ENCODE peak calls at places on chromosome 15, in eight cellular contexts. R is ovary, D is upper lobe of left lung, Q is stomach, A is SK-N-SH, G is HepG2, P is transverse colon, W is sigmoid colon. I is an unnamed sample.

GRCh38 chr15:95169701-95170459 is 938.5 kb downstream of the MCTP2 start:
- DNase-seq in A (no peak), W (peak), D (peak), Q (peak), P (peak), G (no peak), R (no peak), I (no peak)

GRCh38 chr15:38868326-38869114 is 303.9 kb upstream of the RASGRP1 start:
- DNase-seq in R (no peak), Q (peak), D (no peak), G (peak), P (peak), A (no peak), W (peak), I (no peak)

GRCh38 chr15:65956307-65956706 is 87.0 kb downstream of the RAB11A start:
- DNase-seq in R (no peak), G (no peak), W (no peak), P (no peak), A (no peak), Q (no peak), D (no peak), I (no peak)

GRCh38 chr15:58931985-58932384 is 1.5 kb downstream of the SLTM start:
- DNase-seq in W (no peak), G (peak), A (peak), D (no peak), Q (peak), R (no peak), P (peak), I (no peak)

GRCh38 chr15:41607033-41607432 is 48.0 kb downstream of the TYRO3 start:
- DNase-seq in W (no peak), G (no peak), A (no peak), P (no peak), R (no peak), D (no peak), Q (no peak), I (no peak)

GRCh38 chr15:100869151-100869999 is 10.3 kb upstream of the ALDH1A3 start:
- DNase-seq in R (no peak), D (no peak), A (peak), P (no peak), Q (no peak), G (no peak), W (no peak), I (no peak)

GRCh38 chr15:51621917-51622268 is 678 bp downstream of the DMXL2 start:
- DNase-seq in R (peak), G (peak), Q (peak), W (peak), D (peak), A (peak), P (peak), I (no peak)

GRCh38 chr15:74988007-74988800 is 7.2 kb upstream of the SCAMP5 start:
- DNase-seq in W (no peak), D (no peak), R (peak), P (peak), G (peak), A (peak), Q (peak), I (no peak)

GRCh38 chr15:88954431-88955277 is 41.5 kb upstream of the MFGE8 start:
- DNase-seq in D (no peak), A (no peak), W (no peak), R (no peak), G (no peak), P (no peak), Q (no peak), I (no peak)

GRCh38 chr15:77538793-77539487 is 93.8 kb downstream of the LINGO1 start:
- DNase-seq in P (peak), Q (peak), A (no peak), R (no peak), W (peak), D (no peak), G (no peak), I (no peak)
- TF ChIP-seq EP300 in P (no peak), Q (no peak), A (no peak), R (no peak), W (no peak), D (peak), G (no peak), I (no peak)

GRCh38 chr15:63191895-63192603 is 2.6 kb downstream of the RAB8B start:
- DNase-seq in W (no peak), P (peak), G (no peak), D (no peak), R (no peak), A (no peak), Q (no peak), I (no peak)
- TF ChIP-seq EP300 in W (no peak), P (no peak), G (no peak), D (no peak), R (no peak), A (no peak), Q (no peak), I (no peak)

GRCh38 chr15:77632760-77633133 is at the start of gene LINGO1:
- DNase-seq in R (no peak), A (no peak), W (no peak), P (no peak), G (no peak), D (peak), Q (no peak), I (no peak)
- TF ChIP-seq EP300 in R (no peak), A (no peak), W (no peak), P (no peak), G (no peak), D (no peak), Q (no peak), I (no peak)

DNA sequence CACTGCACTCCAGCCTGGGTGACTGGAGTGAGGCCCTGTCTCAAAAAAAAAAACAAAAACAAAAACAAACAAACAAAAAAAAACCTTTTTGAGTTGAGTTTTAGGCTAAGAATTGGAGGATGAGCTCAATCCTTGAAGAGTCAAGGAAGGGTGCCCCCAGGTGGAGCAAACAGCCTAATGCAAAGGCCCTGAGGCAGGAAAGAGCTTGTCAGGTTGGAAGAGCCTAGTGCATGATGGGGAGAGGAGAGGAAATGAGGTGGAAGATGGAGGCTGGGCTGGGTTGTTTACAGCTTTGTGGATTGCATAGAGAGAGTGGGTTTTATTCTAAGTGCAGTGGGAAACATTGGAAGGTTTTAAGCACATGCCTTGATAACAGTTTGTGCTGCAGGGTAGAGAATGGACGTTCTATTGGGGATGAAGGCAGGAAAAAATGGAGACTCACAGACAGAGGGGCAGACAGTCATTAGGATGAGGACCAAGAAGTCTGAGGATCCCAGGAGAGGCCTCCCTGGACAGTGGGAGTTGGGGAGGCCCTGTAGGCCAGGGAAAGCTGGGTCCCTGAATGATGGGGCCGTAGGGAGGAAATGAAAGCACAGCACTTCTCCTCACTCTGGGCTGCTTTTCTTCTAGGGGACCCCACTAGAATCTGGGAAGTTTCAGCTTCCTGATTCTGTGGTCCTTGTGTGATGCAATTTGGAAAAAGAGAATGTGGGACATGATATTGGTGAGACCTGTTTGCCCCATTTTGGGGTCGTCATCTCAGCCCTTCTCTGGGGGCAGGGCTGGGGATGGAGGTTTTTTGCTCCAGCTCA is 1.9 kb upstream of the SNX22 start:
- DNase-seq in A (no peak), R (no peak), W (no peak), D (no peak), G (no peak), Q (no peak), P (no peak), I (no peak)
- TF ChIP-seq EP300 in A (no peak), R (no peak), W (no peak), D (no peak), G (no peak), Q (no peak), P (no peak), I (no peak)

DNA sequence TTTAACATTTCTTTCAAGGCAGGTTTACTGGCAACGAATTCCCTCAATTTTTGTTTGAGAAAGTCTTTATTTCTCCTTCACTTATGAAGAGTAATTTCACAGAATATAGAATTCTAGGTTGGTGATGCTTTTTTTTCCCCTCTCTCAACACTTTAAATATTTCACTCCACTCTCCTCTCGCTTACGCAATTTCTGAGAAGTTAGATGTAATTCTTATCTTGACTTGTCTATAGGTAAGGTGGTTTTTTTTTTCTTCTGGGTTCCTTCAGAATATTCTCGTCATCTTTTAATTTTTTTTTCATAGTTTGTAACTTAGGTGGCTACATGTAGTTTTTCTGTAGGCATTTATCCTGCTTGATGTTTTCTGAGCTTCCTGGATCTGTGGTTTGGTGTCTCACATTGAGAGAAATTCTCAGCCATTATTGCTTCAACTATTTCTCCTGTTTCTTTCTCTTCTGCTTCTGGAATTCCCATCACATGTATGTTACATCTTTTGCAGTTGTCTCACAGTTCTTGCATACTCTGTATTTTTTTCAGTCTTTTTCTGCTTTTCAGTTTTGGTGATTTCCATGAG is 189.4 kb upstream of the GOLGA6L4 start:
- DNase-seq in A (no peak), W (no peak), D (no peak), P (no peak), R (no peak), Q (no peak), G (no peak), I (no peak)
- TF ChIP-seq EP300 in A (no peak), W (no peak), D (no peak), P (no peak), R (no peak), Q (no peak), G (no peak), I (no peak)

GRCh38 chr15:64851503-64851840 is 9.8 kb downstream of the PLEKHO2 start:
- DNase-seq in G (no peak), R (no peak), P (peak), W (peak), A (no peak), D (no peak), Q (no peak), I (no peak)
- TF ChIP-seq EP300 in G (no peak), R (no peak), P (no peak), W (no peak), A (no peak), D (no peak), Q (no peak), I (no peak)

GRCh38 chr15:29968099-29968892 is 114.5 kb upstream of the GOLGA8J start:
- DNase-seq in Q (no peak), R (peak), P (no peak), G (no peak), D (peak), W (no peak), A (peak), I (no peak)
- TF ChIP-seq EP300 in Q (no peak), R (no peak), P (no peak), G (no peak), D (no peak), W (no peak), A (no peak), I (no peak)

GRCh38 chr15:87793736-87794135 is 462.8 kb downstream of the NTRK3 start:
- DNase-seq in R (no peak), D (no peak), A (no peak), G (no peak), Q (no peak), W (no peak), P (no peak), I (no peak)
- TF ChIP-seq EP300 in R (no peak), D (no peak), A (no peak), G (no peak), Q (no peak), W (no peak), P (no peak), I (no peak)